ENCODE peak calls at places on chromosomes 16 and 17, in six cellular contexts. B, Y, A, U, L and W are unnamed samples.

GRCh38 chr16:12087901-12088364 is 111.4 kb downstream of the SNX29 start:
- DNase-seq in B (peak), L (no peak), Y (peak), A (no peak), U (no peak), W (peak)

GRCh38 chr17:31674717-31675349 is 184.2 kb downstream of the COPRS start:
- DNase-seq in A (no peak), U (no peak), Y (no peak), B (no peak), L (no peak), W (no peak)

GRCh38 chr16:19644877-19645276 is 73.2 kb downstream of the KNOP1 start:
- DNase-seq in U (no peak), Y (peak), A (no peak), L (no peak), B (no peak), W (no peak)

GRCh38 chr16:56329887-56330286 is 95.5 kb downstream of the AMFR start:
- DNase-seq in U (no peak), L (no peak), Y (no peak), A (no peak), B (no peak), W (no peak)

GRCh38 chr17:78820841-78821240 is 19.8 kb downstream of the USP36 start:
- DNase-seq in B (no peak), U (no peak), Y (no peak), L (no peak), A (no peak), W (no peak)

GRCh38 chr16:54657058-54657708 is 273.5 kb upstream of the IRX5 start:
- DNase-seq in U (no peak), B (no peak), A (no peak), Y (no peak), L (no peak), W (no peak)

GRCh38 chr16:88575251-88575650 is 5.0 kb downstream of the ZC3H18 start:
- DNase-seq in L (no peak), U (no peak), Y (no peak), B (no peak), A (no peak), W (no peak)

GRCh38 chr17:9666461-9667050 is 21.2 kb downstream of the USP43 start:
- DNase-seq in B (no peak), L (no peak), Y (no peak), A (no peak), U (no peak), W (no peak)

GRCh38 chr16:12613131-12613991 is 190.3 kb downstream of the CPPED1 start:
- DNase-seq in L (peak), U (peak), Y (no peak), A (peak), B (no peak), W (no peak)

GRCh38 chr16:28923231-28923587 is 1.8 kb downstream of the RABEP2 start:
- DNase-seq in A (no peak), L (no peak), B (no peak), Y (no peak), U (no peak), W (no peak)

GRCh38 chr17:31391496-31391949 is at the start of gene RAB11FIP4:
- DNase-seq in U (no peak), Y (no peak), L (no peak), B (peak), A (no peak), W (peak)

GRCh38 chr17:82940226-82941020 is 100.6 kb upstream of the ZNF750 start:
- DNase-seq in B (no peak), A (no peak), Y (peak), L (no peak), U (no peak), W (no peak)

GRCh38 chr16:55576369-55576768 is 9.9 kb downstream of the CAPNS2 start:
- DNase-seq in L (no peak), U (no peak), B (no peak), Y (no peak), A (no peak), W (no peak)

GRCh38 chr17:39001703-39002637 is 34.8 kb upstream of the FBXO47 start:
- DNase-seq in U (no peak), Y (peak), A (no peak), L (no peak), B (no peak), W (no peak)

GRCh38 chr16:57952909-57953308 is 18.0 kb downstream of the CNGB1 start:
- DNase-seq in A (no peak), U (no peak), B (no peak), L (no peak), Y (no peak), W (no peak)

GRCh38 chr17:80998388-80999223 is 7.0 kb downstream of the CHMP6 start:
- DNase-seq in Y (no peak), A (no peak), B (no peak), L (no peak), U (no peak), W (peak)

GRCh38 chr17:77877674-77878355 is 80.7 kb upstream of the TNRC6C start:
- DNase-seq in Y (no peak), U (no peak), B (no peak), A (no peak), L (no peak), W (no peak)

GRCh38 chr17:74812109-74812864 is 36.1 kb upstream of the NAT9 start:
- DNase-seq in L (no peak), A (no peak), B (no peak), Y (no peak), U (no peak), W (no peak)